ENCODE peak calls at places on chromosome 18, in seven cellular contexts. One of them, this sample, is unnamed.

GRCh38 chr18:2302628-2303516 is 268.4 kb downstream of the METTL4 start:
- DNase-seq in SK-N-SH: no peak
- DNase-seq in A549: peak
- DNase-seq in substantia nigra: no peak
- DNase-seq in left ventricle myocardium inferior: no peak
- DNase-seq in endodermal cell: no peak
- DNase-seq in IMR-90: no peak
- DNase-seq in this sample: no peak

GRCh38 chr18:61714421-61714820 is 178.4 kb downstream of the RNF152 start:
- DNase-seq in SK-N-SH: no peak
- DNase-seq in A549: no peak
- DNase-seq in substantia nigra: no peak
- DNase-seq in left ventricle myocardium inferior: no peak
- DNase-seq in endodermal cell: no peak
- DNase-seq in IMR-90: no peak
- DNase-seq in this sample: no peak

GRCh38 chr18:70219688-70220087 is 14.2 kb upstream of the RTTN start:
- DNase-seq in SK-N-SH: no peak
- DNase-seq in A549: no peak
- DNase-seq in substantia nigra: no peak
- DNase-seq in left ventricle myocardium inferior: no peak
- DNase-seq in endodermal cell: no peak
- DNase-seq in IMR-90: no peak
- DNase-seq in this sample: no peak

GRCh38 chr18:2898131-2898640 is 51.4 kb downstream of the EMILIN2 start:
- DNase-seq in SK-N-SH: peak
- DNase-seq in A549: no peak
- DNase-seq in substantia nigra: no peak
- DNase-seq in left ventricle myocardium inferior: no peak
- DNase-seq in endodermal cell: peak
- DNase-seq in IMR-90: peak
- DNase-seq in this sample: no peak

GRCh38 chr18:30970201-30970816 is 72.2 kb downstream of the DSC3 start:
- DNase-seq in SK-N-SH: no peak
- DNase-seq in A549: peak
- DNase-seq in substantia nigra: no peak
- DNase-seq in left ventricle myocardium inferior: no peak
- DNase-seq in endodermal cell: no peak
- DNase-seq in IMR-90: peak
- DNase-seq in this sample: no peak

GRCh38 chr18:55221577-55221976 is 262.3 kb upstream of the CCDC68 start:
- DNase-seq in SK-N-SH: no peak
- DNase-seq in A549: no peak
- DNase-seq in substantia nigra: no peak
- DNase-seq in left ventricle myocardium inferior: no peak
- DNase-seq in endodermal cell: no peak
- DNase-seq in IMR-90: no peak
- DNase-seq in this sample: no peak

GRCh38 chr18:74242451-74243096 is 49.2 kb downstream of the CYB5A start:
- DNase-seq in SK-N-SH: no peak
- DNase-seq in A549: no peak
- DNase-seq in substantia nigra: no peak
- DNase-seq in left ventricle myocardium inferior: no peak
- DNase-seq in endodermal cell: no peak
- DNase-seq in IMR-90: no peak
- DNase-seq in this sample: no peak

GRCh38 chr18:35983147-35983546 is 10.7 kb downstream of the RMP24 start:
- DNase-seq in SK-N-SH: no peak
- DNase-seq in A549: no peak
- DNase-seq in substantia nigra: no peak
- DNase-seq in left ventricle myocardium inferior: no peak
- DNase-seq in endodermal cell: no peak
- DNase-seq in IMR-90: no peak
- DNase-seq in this sample: no peak

GRCh38 chr18:64966667-64967066 is 784.1 kb upstream of the CDH7 start:
- DNase-seq in SK-N-SH: peak
- DNase-seq in A549: no peak
- DNase-seq in substantia nigra: no peak
- DNase-seq in left ventricle myocardium inferior: peak
- DNase-seq in endodermal cell: peak
- DNase-seq in IMR-90: no peak
- DNase-seq in this sample: no peak

GRCh38 chr18:53408271-53408670 is 816.2 kb downstream of the MBD2 start:
- DNase-seq in SK-N-SH: no peak
- DNase-seq in A549: no peak
- DNase-seq in substantia nigra: no peak
- DNase-seq in left ventricle myocardium inferior: no peak
- DNase-seq in endodermal cell: no peak
- DNase-seq in IMR-90: no peak
- DNase-seq in this sample: no peak

GRCh38 chr18:11146947-11147345 is 2.4 kb downstream of the PIEZO2 start:
- DNase-seq in SK-N-SH: no peak
- DNase-seq in A549: no peak
- DNase-seq in substantia nigra: no peak
- DNase-seq in left ventricle myocardium inferior: no peak
- DNase-seq in endodermal cell: peak
- DNase-seq in IMR-90: no peak
- DNase-seq in this sample: no peak

GRCh38 chr18:47265197-47265596 is 13.7 kb upstream of the SKOR2 start:
- DNase-seq in SK-N-SH: no peak
- DNase-seq in A549: no peak
- DNase-seq in substantia nigra: no peak
- DNase-seq in left ventricle myocardium inferior: no peak
- DNase-seq in endodermal cell: no peak
- DNase-seq in IMR-90: peak
- DNase-seq in this sample: no peak

GRCh38 chr18:78625895-78626294 is 353.7 kb upstream of the SALL3 start:
- DNase-seq in SK-N-SH: no peak
- DNase-seq in A549: no peak
- DNase-seq in substantia nigra: no peak
- DNase-seq in left ventricle myocardium inferior: no peak
- DNase-seq in endodermal cell: no peak
- DNase-seq in IMR-90: no peak
- DNase-seq in this sample: no peak

GRCh38 chr18:9751371-9752031 is 43.4 kb downstream of the RAB31 start:
- DNase-seq in SK-N-SH: no peak
- DNase-seq in A549: no peak
- DNase-seq in substantia nigra: no peak
- DNase-seq in left ventricle myocardium inferior: no peak
- DNase-seq in endodermal cell: peak
- DNase-seq in IMR-90: peak
- DNase-seq in this sample: no peak

GRCh38 chr18:49911414-49911813 is 98.1 kb upstream of the ACAA2 start:
- DNase-seq in SK-N-SH: no peak
- DNase-seq in A549: no peak
- DNase-seq in substantia nigra: no peak
- DNase-seq in left ventricle myocardium inferior: no peak
- DNase-seq in endodermal cell: peak
- DNase-seq in IMR-90: no peak
- DNase-seq in this sample: no peak

GRCh38 chr18:54357082-54357659 is 487 bp downstream of the STARD6 start:
- DNase-seq in SK-N-SH: no peak
- DNase-seq in A549: no peak
- DNase-seq in substantia nigra: no peak
- DNase-seq in left ventricle myocardium inferior: no peak
- DNase-seq in endodermal cell: no peak
- DNase-seq in IMR-90: peak
- DNase-seq in this sample: no peak

GRCh38 chr18:11005528-11005927 is 143.8 kb downstream of the PIEZO2 start:
- DNase-seq in SK-N-SH: no peak
- DNase-seq in A549: peak
- DNase-seq in substantia nigra: no peak
- DNase-seq in left ventricle myocardium inferior: no peak
- DNase-seq in endodermal cell: peak
- DNase-seq in IMR-90: peak
- DNase-seq in this sample: peak

GRCh38 chr18:34808389-34808788 is 98.3 kb downstream of the DTNA start:
- DNase-seq in SK-N-SH: no peak
- DNase-seq in A549: no peak
- DNase-seq in substantia nigra: no peak
- DNase-seq in left ventricle myocardium inferior: no peak
- DNase-seq in endodermal cell: no peak
- DNase-seq in IMR-90: no peak
- DNase-seq in this sample: no peak

GRCh38 chr18:10122116-10122515 is 208.3 kb downstream of the VAPA start:
- DNase-seq in SK-N-SH: no peak
- DNase-seq in A549: no peak
- DNase-seq in substantia nigra: no peak
- DNase-seq in left ventricle myocardium inferior: no peak
- DNase-seq in endodermal cell: no peak
- DNase-seq in IMR-90: peak
- DNase-seq in this sample: no peak

GRCh38 chr18:51716277-51716676 is 518.8 kb upstream of the MEX3C start:
- DNase-seq in SK-N-SH: no peak
- DNase-seq in A549: no peak
- DNase-seq in substantia nigra: no peak
- DNase-seq in left ventricle myocardium inferior: no peak
- DNase-seq in endodermal cell: no peak
- DNase-seq in IMR-90: no peak
- DNase-seq in this sample: no peak

GRCh38 chr18:901769-902168 is 2.9 kb upstream of the ADCYAP1 start:
- DNase-seq in SK-N-SH: no peak
- DNase-seq in A549: no peak
- DNase-seq in substantia nigra: no peak
- DNase-seq in left ventricle myocardium inferior: no peak
- DNase-seq in endodermal cell: no peak
- DNase-seq in IMR-90: no peak
- DNase-seq in this sample: no peak

GRCh38 chr18:40534748-40535147 is 1420.3 kb upstream of the PIK3C3 start:
- DNase-seq in SK-N-SH: no peak
- DNase-seq in A549: no peak
- DNase-seq in substantia nigra: no peak
- DNase-seq in left ventricle myocardium inferior: no peak
- DNase-seq in endodermal cell: no peak
- DNase-seq in IMR-90: peak
- DNase-seq in this sample: no peak

GRCh38 chr18:63186934-63187574 is 132.5 kb downstream of the BCL2 start:
- DNase-seq in SK-N-SH: no peak
- DNase-seq in A549: no peak
- DNase-seq in substantia nigra: no peak
- DNase-seq in left ventricle myocardium inferior: no peak
- DNase-seq in endodermal cell: no peak
- DNase-seq in IMR-90: no peak
- DNase-seq in this sample: no peak

GRCh38 chr18:14924226-14924625 is 176.3 kb downstream of the ANKRD30B start:
- DNase-seq in SK-N-SH: no peak
- DNase-seq in A549: no peak
- DNase-seq in substantia nigra: no peak
- DNase-seq in left ventricle myocardium inferior: no peak
- DNase-seq in endodermal cell: no peak
- DNase-seq in IMR-90: no peak
- DNase-seq in this sample: no peak

GRCh38 chr18:61340148-61340547 is 6.9 kb downstream of the CDH20 start:
- DNase-seq in SK-N-SH: no peak
- DNase-seq in A549: no peak
- DNase-seq in substantia nigra: no peak
- DNase-seq in left ventricle myocardium inferior: no peak
- DNase-seq in endodermal cell: no peak
- DNase-seq in IMR-90: no peak
- DNase-seq in this sample: no peak

GRCh38 chr18:7808054-7808453 is 240.9 kb downstream of the PTPRM start:
- DNase-seq in SK-N-SH: no peak
- DNase-seq in A549: no peak
- DNase-seq in substantia nigra: no peak
- DNase-seq in left ventricle myocardium inferior: no peak
- DNase-seq in endodermal cell: no peak
- DNase-seq in IMR-90: no peak
- DNase-seq in this sample: no peak
- H3K27ac ChIP-seq in SK-N-SH: no peak
- H3K27ac ChIP-seq in A549: no peak
- H3K27ac ChIP-seq in substantia nigra: no peak
- H3K27ac ChIP-seq in left ventricle myocardium inferior: no peak
- H3K27ac ChIP-seq in endodermal cell: no peak
- H3K27ac ChIP-seq in IMR-90: no peak
- H3K27ac ChIP-seq in this sample: no peak

GRCh38 chr18:58977801-58978200 is 113.1 kb downstream of the ZNF532 start:
- DNase-seq in SK-N-SH: no peak
- DNase-seq in A549: no peak
- DNase-seq in substantia nigra: no peak
- DNase-seq in left ventricle myocardium inferior: no peak
- DNase-seq in endodermal cell: no peak
- DNase-seq in IMR-90: no peak
- DNase-seq in this sample: no peak
- H3K27ac ChIP-seq in SK-N-SH: no peak
- H3K27ac ChIP-seq in A549: no peak
- H3K27ac ChIP-seq in substantia nigra: no peak
- H3K27ac ChIP-seq in left ventricle myocardium inferior: no peak
- H3K27ac ChIP-seq in endodermal cell: no peak
- H3K27ac ChIP-seq in IMR-90: no peak
- H3K27ac ChIP-seq in this sample: peak

GRCh38 chr18:44816028-44816427 is 135.3 kb downstream of the SETBP1 start:
- DNase-seq in SK-N-SH: no peak
- DNase-seq in A549: no peak
- DNase-seq in substantia nigra: no peak
- DNase-seq in left ventricle myocardium inferior: no peak
- DNase-seq in endodermal cell: no peak
- DNase-seq in IMR-90: no peak
- DNase-seq in this sample: no peak

GRCh38 chr18:44819944-44820510 is 139.3 kb downstream of the SETBP1 start:
- DNase-seq in SK-N-SH: no peak
- DNase-seq in A549: no peak
- DNase-seq in substantia nigra: peak
- DNase-seq in left ventricle myocardium inferior: peak
- DNase-seq in endodermal cell: peak
- DNase-seq in IMR-90: no peak
- DNase-seq in this sample: no peak

GRCh38 chr18:44818668-44819403 is 138.1 kb downstream of the SETBP1 start:
- DNase-seq in SK-N-SH: no peak
- DNase-seq in A549: no peak
- DNase-seq in substantia nigra: no peak
- DNase-seq in left ventricle myocardium inferior: no peak
- DNase-seq in endodermal cell: no peak
- DNase-seq in IMR-90: no peak
- DNase-seq in this sample: no peak

GRCh38 chr18:44816449-44816848 is 135.8 kb downstream of the SETBP1 start:
- DNase-seq in SK-N-SH: no peak
- DNase-seq in A549: no peak
- DNase-seq in substantia nigra: no peak
- DNase-seq in left ventricle myocardium inferior: no peak
- DNase-seq in endodermal cell: no peak
- DNase-seq in IMR-90: no peak
- DNase-seq in this sample: no peak

GRCh38 chr18:44818148-44818547 is 137.5 kb downstream of the SETBP1 start:
- DNase-seq in SK-N-SH: no peak
- DNase-seq in A549: no peak
- DNase-seq in substantia nigra: no peak
- DNase-seq in left ventricle myocardium inferior: no peak
- DNase-seq in endodermal cell: no peak
- DNase-seq in IMR-90: no peak
- DNase-seq in this sample: no peak
- H3K27ac ChIP-seq in SK-N-SH: no peak
- H3K27ac ChIP-seq in A549: no peak
- H3K27ac ChIP-seq in substantia nigra: no peak
- H3K27ac ChIP-seq in left ventricle myocardium inferior: no peak
- H3K27ac ChIP-seq in endodermal cell: no peak
- H3K27ac ChIP-seq in IMR-90: no peak
- H3K27ac ChIP-seq in this sample: no peak

GRCh38 chr18:48621815-48622555 is 83.2 kb downstream of the CTIF start:
- DNase-seq in SK-N-SH: no peak
- DNase-seq in A549: no peak
- DNase-seq in substantia nigra: no peak
- DNase-seq in left ventricle myocardium inferior: no peak
- DNase-seq in endodermal cell: no peak
- DNase-seq in IMR-90: peak
- DNase-seq in this sample: no peak
- H3K27ac ChIP-seq in SK-N-SH: peak
- H3K27ac ChIP-seq in A549: peak
- H3K27ac ChIP-seq in substantia nigra: no peak
- H3K27ac ChIP-seq in left ventricle myocardium inferior: no peak
- H3K27ac ChIP-seq in endodermal cell: no peak
- H3K27ac ChIP-seq in IMR-90: peak
- H3K27ac ChIP-seq in this sample: no peak

GRCh38 chr18:58311390-58311789 is 267.4 kb downstream of the NEDD4L start:
- DNase-seq in SK-N-SH: no peak
- DNase-seq in A549: no peak
- DNase-seq in substantia nigra: no peak
- DNase-seq in left ventricle myocardium inferior: no peak
- DNase-seq in endodermal cell: no peak
- DNase-seq in IMR-90: no peak
- DNase-seq in this sample: no peak
- H3K27ac ChIP-seq in SK-N-SH: no peak
- H3K27ac ChIP-seq in A549: no peak
- H3K27ac ChIP-seq in substantia nigra: no peak
- H3K27ac ChIP-seq in left ventricle myocardium inferior: peak
- H3K27ac ChIP-seq in endodermal cell: no peak
- H3K27ac ChIP-seq in IMR-90: no peak
- H3K27ac ChIP-seq in this sample: peak

This sample was measured in pancreas.